ENCODE peak calls at places on chromosome 9, in eight cellular contexts. T is CD4-positive, alpha-beta memory T cell; K is hippocampal formation; A is mesenchymal stem cell; I is heart left ventricle; M is AG04450; N is HuH-7.5; W is NCI-H345. R is an unnamed sample.

GRCh38 chr9:126482361-126483044 is 131.2 kb upstream of the LMX1B start:
- DNase-seq in K (peak; percentile 66), N (no peak), A (peak; percentile 67), W (no peak), T (no peak), M (no peak), I (peak; percentile 60), R (no peak)

GRCh38 chr9:5750569-5750968 is 82.3 kb downstream of the ERMP1 start:
- DNase-seq in K (no peak), N (no peak), M (no peak), T (no peak), W (no peak), I (no peak), A (no peak), R (no peak)

GRCh38 chr9:114372971-114373591 is 14.7 kb downstream of the AKNA start:
- DNase-seq in W (no peak), I (peak; percentile 68), K (no peak), M (no peak), T (peak; percentile 96), A (no peak), N (no peak), R (peak; percentile 98)

GRCh38 chr9:110069326-110070248 is 138.4 kb downstream of the C9orf152 start:
- DNase-seq in A (peak; percentile 96), I (peak; percentile 41), T (no peak), M (peak; percentile 53), W (no peak), K (no peak), N (no peak), R (no peak)

GRCh38 chr9:36005891-36006290 is 30.8 kb upstream of the RECK start:
- DNase-seq in N (no peak), I (no peak), W (no peak), K (no peak), T (no peak), A (no peak), M (no peak), R (no peak)

GRCh38 chr9:130289711-130290241 is 24.2 kb downstream of the HMCN2 start:
- DNase-seq in T (no peak), K (no peak), W (no peak), M (no peak), A (no peak), N (no peak), I (peak; percentile 37), R (no peak)

GRCh38 chr9:99259231-99259918 is 37.3 kb downstream of the SEC61B start:
- DNase-seq in W (no peak), T (peak; percentile 58), N (no peak), K (peak; percentile 50), A (no peak), I (peak; percentile 96), M (no peak), R (no peak)

GRCh38 chr9:87862536-87863268 is 20.0 kb upstream of the SPATA31E1 start:
- DNase-seq in K (no peak), T (no peak), W (no peak), I (no peak), M (peak; percentile 42), N (no peak), A (peak; percentile 75), R (no peak)

GRCh38 chr9:133261103-133261752 is 13.8 kb downstream of the ABO start:
- DNase-seq in A (no peak), K (no peak), N (no peak), T (no peak), I (no peak), M (no peak), W (no peak), R (no peak)

GRCh38 chr9:21002040-21002439 is 29.4 kb downstream of the HACD4 start:
- DNase-seq in A (no peak), W (no peak), M (no peak), I (no peak), N (no peak), K (no peak), T (no peak), R (no peak)

GRCh38 chr9:105091004-105091640 is 153.3 kb upstream of the SLC44A1 start:
- DNase-seq in M (no peak), N (no peak), T (no peak), A (no peak), I (no peak), K (no peak), W (no peak), R (no peak)

GRCh38 chr9:34405719-34406118 is 29.0 kb upstream of the MYORG start:
- DNase-seq in M (peak; percentile 4), W (no peak), I (no peak), T (no peak), A (peak; percentile 24), N (no peak), K (no peak), R (no peak)

GRCh38 chr9:81132796-81133195 is 556.6 kb downstream of the TLE1 start:
- DNase-seq in T (no peak), I (no peak), K (no peak), M (no peak), N (no peak), W (no peak), A (no peak), R (no peak)

GRCh38 chr9:95131023-95131943 is 186.2 kb downstream of the FANCC start:
- DNase-seq in I (peak; percentile 54), T (no peak), N (peak; percentile 67), W (peak; percentile 42), A (peak; percentile 74), M (peak; percentile 32), K (peak; percentile 87), R (peak; percentile 57)

GRCh38 chr9:942805-943580 is 33.5 kb upstream of the DMRT3 start:
- DNase-seq in N (no peak), A (no peak), W (peak; percentile 46), I (no peak), K (no peak), M (no peak), T (no peak), R (no peak)

GRCh38 chr9:9729082-9729481 is 883.7 kb downstream of the PTPRD start:
- DNase-seq in I (no peak), K (no peak), T (no peak), A (no peak), M (no peak), N (no peak), W (no peak), R (no peak)

GRCh38 chr9:14419302-14419937 is 105.5 kb upstream of the NFIB start:
- DNase-seq in I (no peak), A (no peak), N (no peak), T (no peak), K (no peak), W (no peak), M (no peak), R (no peak)

GRCh38 chr9:32968101-32969011 is 33.1 kb downstream of the APTX start:
- DNase-seq in M (no peak), T (no peak), N (no peak), W (peak; percentile 61), A (peak; percentile 51), I (no peak), K (peak; percentile 61), R (peak; percentile 49)

GRCh38 chr9:96031366-96031824 is 155.9 kb downstream of the ERCC6L2 start:
- DNase-seq in I (peak; percentile 50), N (no peak), W (peak; percentile 99), M (no peak), A (peak; percentile 24), T (no peak), K (no peak), R (no peak)

GRCh38 chr9:28866951-28867350 is 1293.7 kb upstream of the C9orf72 start:
- DNase-seq in I (no peak), M (no peak), A (peak; percentile 22), N (no peak), T (no peak), K (no peak), W (no peak), R (no peak)

GRCh38 chr9:113844466-113844865 is 31.6 kb upstream of the ZNF618 start:
- DNase-seq in W (no peak), I (no peak), K (no peak), M (no peak), T (no peak), N (no peak), A (no peak), R (no peak)

GRCh38 chr9:17907780-17908513 is 329.1 kb downstream of the SH3GL2 start:
- DNase-seq in M (no peak), A (no peak), T (no peak), W (no peak), K (no peak), I (no peak), N (no peak), R (no peak)

GRCh38 chr9:96027271-96028131 is 152.0 kb downstream of the ERCC6L2 start:
- DNase-seq in I (peak; percentile 31), K (no peak), W (no peak), T (no peak), A (no peak), M (no peak), N (no peak), R (no peak)

GRCh38 chr9:121887553-121888437 is 205.3 kb downstream of the TTLL11 start:
- DNase-seq in N (no peak), W (no peak), I (peak; percentile 33), M (no peak), K (no peak), A (peak; percentile 38), T (no peak), R (no peak)

GRCh38 chr9:6086006-6086655 is 70.7 kb upstream of the RANBP6 start:
- DNase-seq in A (no peak), I (no peak), W (no peak), K (no peak), M (no peak), N (no peak), T (no peak), R (no peak)

GRCh38 chr9:113633782-113634596 is 170.5 kb downstream of the RGS3 start:
- DNase-seq in N (no peak), K (no peak), M (no peak), A (no peak), W (no peak), T (no peak), I (no peak), R (no peak)

GRCh38 chr9:135032041-135032835 is 55.2 kb upstream of the OLFM1 start:
- DNase-seq in T (no peak), A (no peak), N (no peak), W (no peak), M (no peak), I (no peak), K (no peak), R (no peak)

GRCh38 chr9:16417749-16418148 is 452.7 kb downstream of the BNC2 start:
- DNase-seq in N (no peak), K (no peak), A (peak; percentile 76), T (no peak), W (no peak), M (no peak), I (no peak), R (no peak)

GRCh38 chr9:34454571-34455065 is 3.8 kb downstream of the FAM219A start:
- DNase-seq in M (no peak), A (peak; percentile 90), K (no peak), N (no peak), W (no peak), I (peak; percentile 59), T (no peak), R (no peak)

GRCh38 chr9:133037775-133038174 is 7.0 kb downstream of the GTF3C5 start:
- DNase-seq in N (no peak), I (no peak), A (no peak), W (no peak), T (no peak), M (no peak), K (no peak), R (no peak)

GRCh38 chr9:88658311-88658822 is 123.4 kb downstream of the NXNL2 start:
- DNase-seq in K (no peak), A (peak; percentile 30), M (no peak), T (no peak), W (no peak), I (peak; percentile 83), N (no peak), R (no peak)

GRCh38 chr9:38385896-38386295 is 6.6 kb upstream of the ALDH1B1 start:
- DNase-seq in M (no peak), N (no peak), T (no peak), W (no peak), I (no peak), A (no peak), K (no peak), R (no peak)

GRCh38 chr9:27395484-27395921 is 98.6 kb upstream of the EQTN start:
- DNase-seq in N (no peak), I (no peak), K (no peak), M (no peak), W (peak; percentile 72), T (no peak), A (no peak), R (no peak)

GRCh38 chr9:34463098-34463900 is 4.7 kb downstream of the DNAI1 start:
- DNase-seq in W (no peak), N (no peak), K (no peak), T (no peak), I (no peak), A (peak; percentile 42), M (no peak), R (no peak)